ENCODE peak calls at places on chromosome 5, in four cellular contexts. G is AML-193; Q is CD8-positive, alpha-beta T cell; L is COLO829. S is an unnamed sample.

GRCh38 chr5:43554497-43554896 is 2.4 kb downstream of the PAIP1 start:
- DNase-seq in G (no peak), Q (no peak), L (no peak), S (no peak)

GRCh38 chr5:118863345-118863744 is 125.0 kb downstream of the DTWD2 start:
- DNase-seq in G (no peak), Q (no peak), L (peak; percentile 1), S (no peak)

GRCh38 chr5:52802272-52803011 is 14.7 kb downstream of the ITGA1 start:
- DNase-seq in G (no peak), Q (no peak), L (no peak), S (no peak)

GRCh38 chr5:1322955-1323802 is 21.7 kb downstream of the CLPTM1L start:
- DNase-seq in G (no peak), Q (no peak), L (no peak), S (no peak)

GRCh38 chr5:94376672-94377345 is 241.6 kb downstream of the KIAA0825 start:
- DNase-seq in G (peak; percentile 30), Q (no peak), L (no peak), S (no peak)

GRCh38 chr5:51377151-51378060 is 5.8 kb upstream of the ISL1 start:
- DNase-seq in G (no peak), Q (no peak), L (no peak), S (no peak)

GRCh38 chr5:84301535-84301934 is 83.1 kb downstream of the EDIL3 start:
- DNase-seq in G (no peak), Q (no peak), L (no peak), S (no peak)

GRCh38 chr5:79842006-79842881 is 148.8 kb downstream of the MTX3 start:
- DNase-seq in G (no peak), Q (no peak), L (no peak), S (no peak)

GRCh38 chr5:163677092-163677491 is 171.7 kb downstream of the MAT2B start:
- DNase-seq in G (no peak), Q (no peak), L (no peak), S (no peak)

GRCh38 chr5:81817980-81818379 is 67.1 kb upstream of the SSBP2 start:
- DNase-seq in G (peak; percentile 50), Q (no peak), L (no peak), S (no peak)

S was measured in C1 segment of cervical spinal cord.